ENCODE peak calls at places on chromosomes 4 and X, in seven cellular contexts. V is uterus, I is AG09319, B is breast epithelium, D is PC-9, A is dorsolateral prefrontal cortex, J is fibroblast of pulmonary artery. T is an unnamed sample.
A peak's percentile ranks its signal among the peaks of the same experiment; 100 is the strongest.

GRCh38 chr4:115145393-115146160 is 32.2 kb upstream of the NDST4 start:
- DNase-seq in V (no peak), I (no peak), B (no peak), D (no peak), A (no peak), J (no peak), T (no peak)

GRCh38 chrX:39957816-39958561 is 139.8 kb downstream of the BCOR start:
- DNase-seq in V (no peak), I (no peak), B (no peak), D (no peak), A (no peak), J (peak; percentile 26), T (no peak)

GRCh38 chr4:2787230-2788100 is 5.4 kb upstream of the SH3BP2 start:
- DNase-seq in V (no peak), I (no peak), B (no peak), D (no peak), A (peak; percentile 48), J (no peak), T (peak; percentile 37)

GRCh38 chr4:108165601-108166000 is 3.1 kb downstream of the LEF1 start:
- DNase-seq in V (no peak), I (no peak), B (no peak), D (no peak), A (no peak), J (no peak), T (no peak)

GRCh38 chr4:110637408-110638131 is 14.7 kb upstream of the PITX2 start:
- DNase-seq in V (no peak), I (no peak), B (no peak), D (no peak), A (no peak), J (no peak), T (no peak)

GRCh38 chr4:103244251-103244650 is 46.1 kb upstream of the CENPE start:
- DNase-seq in V (no peak), I (no peak), B (no peak), D (no peak), A (no peak), J (peak; percentile 1), T (no peak)

GRCh38 chr4:73964862-73965611 is 16.8 kb downstream of the PF4 start:
- DNase-seq in V (no peak), I (no peak), B (no peak), D (no peak), A (no peak), J (peak; percentile 19), T (no peak)

GRCh38 chr4:111689214-111689613 is 456.0 kb upstream of the FAM241A start:
- DNase-seq in V (peak; percentile 70), I (peak; percentile 30), B (no peak), D (peak; percentile 4), A (no peak), J (peak; percentile 68), T (no peak)

GRCh38 chr4:137614491-137614890 is 82.2 kb upstream of the PCDH18 start:
- DNase-seq in V (no peak), I (no peak), B (no peak), D (no peak), A (no peak), J (no peak), T (no peak)

GRCh38 chr4:53582194-53582593 is 9.1 kb downstream of the LNX1 start:
- DNase-seq in V (no peak), I (no peak), B (no peak), D (no peak), A (no peak), J (no peak), T (no peak)

GRCh38 chr4:80071643-80072606 is 1.1 kb downstream of the ANTXR2 start:
- DNase-seq in V (peak; percentile 58), I (no peak), B (peak; percentile 20), D (no peak), A (peak; percentile 48), J (peak; percentile 31), T (peak; percentile 91)

GRCh38 chrX:106415276-106415895 is 196.4 kb upstream of the RADX start:
- DNase-seq in V (no peak), I (no peak), B (no peak), D (peak; percentile 6), A (no peak), J (peak; percentile 38), T (no peak)

GRCh38 chr4:85901500-85901899 is 426.6 kb downstream of the ARHGAP24 start:
- DNase-seq in V (no peak), I (no peak), B (no peak), D (no peak), A (no peak), J (peak; percentile 24), T (no peak)

GRCh38 chrX:106955004-106955772 is 35.0 kb downstream of the CLDN2 start:
- DNase-seq in V (no peak), I (no peak), B (no peak), D (no peak), A (no peak), J (peak; percentile 28), T (no peak)

GRCh38 chrX:1391370-1391706 is 575 bp downstream of the SLC25A6 start:
- DNase-seq in V (no peak), I (no peak), B (no peak), D (peak; percentile 86), A (no peak), J (no peak), T (peak; percentile 98)

GRCh38 chrX:1390621-1391369 is 1.1 kb downstream of the SLC25A6 start:
- DNase-seq in V (peak; percentile 12), I (no peak), B (no peak), D (no peak), A (peak; percentile 31), J (no peak), T (peak; percentile 86)

GRCh38 chrX:1389993-1390285 is 2.0 kb downstream of the SLC25A6 start:
- DNase-seq in V (no peak), I (no peak), B (no peak), D (no peak), A (no peak), J (no peak), T (no peak)

GRCh38 chrX:1392376-1393130 is 640 bp upstream of the SLC25A6 start:
- DNase-seq in V (peak; percentile 74), I (peak; percentile 23), B (peak; percentile 67), D (peak; percentile 61), A (peak; percentile 70), J (peak; percentile 67), T (peak; percentile 91)

DNA sequence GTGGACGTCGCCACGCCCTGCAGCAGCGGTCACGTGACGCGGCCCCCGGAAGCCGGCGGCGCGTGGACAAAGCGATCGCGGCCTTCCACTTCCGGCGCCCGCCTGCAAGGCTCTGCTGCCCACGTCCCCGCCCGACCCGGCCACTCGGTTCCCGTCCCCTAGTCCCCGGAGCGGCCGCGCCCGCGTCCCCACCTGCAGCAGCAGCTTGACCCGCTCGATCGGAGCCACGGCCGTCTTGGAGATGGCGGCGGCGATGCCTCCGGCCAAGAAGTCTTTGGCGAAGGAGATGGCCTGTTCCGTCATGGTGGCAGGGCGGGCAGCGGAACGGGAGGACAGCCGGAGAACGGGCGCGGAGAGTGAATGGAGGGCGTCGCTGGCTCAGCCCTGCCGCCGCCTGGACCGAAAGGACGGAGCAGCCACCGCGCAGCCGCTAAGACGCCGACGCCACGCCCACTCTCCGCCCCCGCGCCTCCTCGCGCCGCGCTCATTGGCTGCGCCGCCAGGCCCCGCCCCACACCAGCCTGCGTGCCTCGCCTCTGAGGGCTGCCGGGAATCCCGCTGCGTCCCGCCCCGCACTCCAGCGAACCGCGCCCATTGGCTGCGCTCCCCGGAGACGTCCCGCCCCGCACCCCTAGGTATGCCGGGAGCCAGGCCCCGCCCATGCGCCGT is at the start of gene SLC25A6:
- DNase-seq in V (peak; percentile 98), I (peak; percentile 94), B (peak; percentile 98), D (peak; percentile 97), A (peak; percentile 100), J (peak; percentile 98), T (peak; percentile 98)
- TF ChIP-seq CTCF in V (peak; percentile 2), I (no peak), B (peak; percentile 39), D (peak; percentile 48), A (no peak), J (no peak), T (peak; percentile 19)

GRCh38 chrX:83658731-83659130 is 150.6 kb downstream of the POU3F4 start:
- DNase-seq in V (no peak), I (no peak), B (no peak), D (no peak), A (no peak), J (no peak), T (no peak)
- TF ChIP-seq CTCF in V (no peak), I (no peak), B (no peak), D (peak; percentile 49), A (no peak), J (no peak), T (no peak)

GRCh38 chr4:127997534-127998388 is 32.6 kb downstream of the ABHD18 start:
- DNase-seq in V (peak; percentile 18), I (no peak), B (no peak), D (no peak), A (no peak), J (peak; percentile 64), T (no peak)
- TF ChIP-seq CTCF in V (no peak), I (no peak), B (no peak), D (no peak), A (no peak), J (peak; percentile 36), T (no peak)

GRCh38 chrX:16671005-16671404 is 21.0 kb downstream of the S100G start:
- DNase-seq in V (peak; percentile 18), I (peak; percentile 36), B (no peak), D (peak; percentile 10), A (no peak), J (peak; percentile 76), T (no peak)
- TF ChIP-seq CTCF in V (peak; percentile 43), I (peak; percentile 35), B (peak; percentile 22), D (peak; percentile 45), A (peak; percentile 45), J (peak; percentile 27), T (no peak)

DNA sequence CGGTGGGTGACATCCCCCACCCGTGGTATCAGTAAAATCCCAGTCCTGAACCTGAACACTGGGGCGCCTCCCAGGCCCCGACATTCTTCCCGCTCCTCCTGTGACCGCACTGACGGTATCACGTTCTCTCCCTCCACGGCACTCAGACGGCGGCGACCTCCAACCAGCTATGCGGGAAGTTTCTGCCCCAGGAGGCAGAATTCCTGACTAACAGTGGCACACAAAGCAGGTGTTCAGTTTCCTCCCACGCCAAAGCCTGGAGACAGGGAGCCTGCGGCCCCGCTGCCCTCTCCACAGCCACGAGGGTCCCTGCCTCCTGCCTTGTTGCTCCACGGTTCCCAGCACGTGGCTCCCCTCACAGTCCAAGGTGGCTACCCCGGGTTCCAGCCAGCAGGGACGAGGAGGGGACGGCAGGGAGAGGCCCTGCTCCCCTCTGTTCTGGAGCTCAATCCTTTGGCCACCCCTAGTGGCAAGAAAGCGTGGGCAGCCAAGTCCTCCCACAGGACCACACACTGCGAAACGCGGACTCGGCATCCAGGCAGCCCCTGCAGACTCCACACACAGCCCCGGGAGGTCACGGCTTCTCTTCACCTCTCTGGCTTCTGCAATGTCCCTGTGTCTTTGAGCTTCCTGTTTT is 15.2 kb downstream of the CTBP1 start:
- DNase-seq in V (peak; percentile 77), I (no peak), B (no peak), D (no peak), A (peak; percentile 47), J (peak; percentile 47), T (no peak)
- TF ChIP-seq CTCF in V (peak; percentile 59), I (peak; percentile 70), B (peak; percentile 12), D (no peak), A (no peak), J (peak; percentile 52), T (no peak)

DNA sequence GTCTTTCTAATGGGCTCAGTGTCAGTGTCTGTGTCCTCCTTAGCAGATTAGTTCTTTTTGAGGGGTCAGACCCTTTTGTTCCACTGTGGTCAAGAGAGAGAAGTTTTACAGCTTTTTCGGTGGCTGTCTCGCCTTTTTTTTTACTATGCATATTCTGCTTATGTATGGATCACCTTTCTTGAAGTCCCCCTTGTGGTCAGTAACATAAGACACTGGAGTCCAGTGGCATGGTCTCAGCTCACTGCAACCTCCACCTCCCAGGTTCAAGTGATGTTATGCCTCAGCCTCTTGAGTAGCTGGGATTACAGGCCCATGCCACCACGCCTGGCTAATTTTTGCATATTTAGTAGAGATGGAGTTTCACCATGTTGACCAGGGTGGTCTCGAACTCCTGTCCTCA is 54.0 kb upstream of the PGRMC2 start:
- DNase-seq in V (no peak), I (no peak), B (no peak), D (no peak), A (no peak), J (no peak), T (no peak)
- TF ChIP-seq CTCF in V (no peak), I (no peak), B (no peak), D (no peak), A (no peak), J (no peak), T (no peak)